ENCODE peak calls at places on chromosomes 13 and 19, in five cellular contexts. T, M, C, P and K are unnamed samples.

GRCh38 chr13:24226762-24227161 is 66.2 kb downstream of the SPATA13 start:
- DNase-seq in P (no peak), M (no peak), T (no peak), C (no peak), K (no peak)

GRCh38 chr19:50717891-50718254 is 1.7 kb downstream of the SHANK1 start:
- DNase-seq in P (no peak), C (no peak), M (no peak), T (no peak), K (no peak)

GRCh38 chr19:41861098-41861768 is 1.2 kb downstream of the RPS19 start:
- DNase-seq in M (no peak), T (no peak), C (no peak), P (peak; percentile 47), K (no peak)

GRCh38 chr19:55319786-55320185 is 5.4 kb downstream of the TMEM150B start:
- DNase-seq in P (no peak), T (peak; percentile 46), C (peak; percentile 16), M (peak; percentile 67), K (no peak)

GRCh38 chr13:66139250-66139649 is 1090.9 kb downstream of the PCDH9 start:
- DNase-seq in T (no peak), C (no peak), M (no peak), P (no peak), K (no peak)

GRCh38 chr13:30047154-30047874 is 196.9 kb upstream of the UBL3 start:
- DNase-seq in M (peak; percentile 24), C (no peak), P (no peak), T (no peak), K (no peak)

GRCh38 chr19:23321953-23322549 is 71.9 kb upstream of the ZNF724 start:
- DNase-seq in P (no peak), M (no peak), C (no peak), T (no peak), K (no peak)

GRCh38 chr13:23617551-23618014 is 47.4 kb downstream of the TNFRSF19 start:
- DNase-seq in M (no peak), T (no peak), C (no peak), P (no peak), K (no peak)

GRCh38 chr13:30520571-30520970 is 54.8 kb upstream of the HMGB1 start:
- DNase-seq in T (no peak), C (no peak), P (no peak), M (peak; percentile 63), K (no peak)

GRCh38 chr19:38430931-38431330 is 2.6 kb upstream of the RYR1 start:
- DNase-seq in P (no peak), T (no peak), C (no peak), M (no peak), K (no peak)

GRCh38 chr19:57664269-57665127 is 4.2 kb upstream of the ZSCAN4 start:
- DNase-seq in P (peak; percentile 13), M (peak; percentile 87), T (peak; percentile 30), C (peak; percentile 37), K (no peak)

GRCh38 chr19:45446295-45446694 is 21.5 kb upstream of the FOSB start:
- DNase-seq in C (no peak), T (no peak), M (no peak), P (no peak), K (peak; percentile 46)

GRCh38 chr13:19864018-19864338 is 529 bp upstream of the ZMYM5 start:
- DNase-seq in P (peak; percentile 19), C (peak; percentile 86), T (no peak), M (peak; percentile 67), K (peak; percentile 36)

GRCh38 chr13:75938811-75939525 is 302.8 kb downstream of the LMO7 start:
- DNase-seq in T (no peak), P (no peak), C (no peak), M (no peak), K (no peak)

GRCh38 chr19:29524201-29524911 is 1.4 kb upstream of the VSTM2B start:
- DNase-seq in P (peak; percentile 2), C (peak; percentile 72), M (no peak), T (no peak), K (no peak)

GRCh38 chr13:105346141-105346766 is 1189.2 kb downstream of the EFNB2 start:
- DNase-seq in C (no peak), M (peak; percentile 2), P (no peak), T (no peak), K (no peak)

GRCh38 chr19:23673132-23673531 is 13.9 kb downstream of the ZNF675 start:
- DNase-seq in P (no peak), T (no peak), C (no peak), M (no peak), K (no peak)

GRCh38 chr19:29645911-29646310 is 19.4 kb upstream of the PLEKHF1 start:
- DNase-seq in P (peak; percentile 29), C (no peak), M (peak; percentile 58), T (no peak), K (peak; percentile 63)

GRCh38 chr13:65943024-65943423 is 1287.1 kb downstream of the PCDH9 start:
- DNase-seq in T (no peak), P (no peak), C (no peak), M (no peak), K (no peak)